ENCODE peak calls at places on chromosomes 5 and 9, in four cellular contexts. P is effector memory CD8-positive, alpha-beta T cell; R is iris pigment epithelial cell; T is NCI-H69. N is an unnamed sample.

GRCh38 chr9:126549246-126550006 is 64.3 kb upstream of the LMX1B start:
- DNase-seq in R (no peak), P (no peak), T (no peak), N (no peak)

GRCh38 chr9:120917989-120918630 is 8.5 kb downstream of the TRAF1 start:
- DNase-seq in R (no peak), T (no peak), P (no peak), N (no peak)

GRCh38 chr5:173772407-173773059 is 115.6 kb upstream of the CPEB4 start:
- DNase-seq in T (peak), P (no peak), R (peak), N (peak)

GRCh38 chr9:77640741-77641580 is 7.2 kb downstream of the GNA14 start:
- DNase-seq in R (no peak), P (no peak), T (no peak), N (no peak)

GRCh38 chr9:134218230-134218629 is 53.9 kb upstream of the RNU6ATAC start:
- DNase-seq in R (no peak), T (no peak), P (no peak), N (no peak)

GRCh38 chr5:52262844-52263243 is 524.9 kb upstream of the ITGA1 start:
- DNase-seq in P (no peak), R (no peak), T (peak), N (no peak)

GRCh38 chr5:141879941-141880738 is 1.9 kb upstream of the PCDH1 start:
- DNase-seq in T (no peak), R (no peak), P (no peak), N (no peak)

GRCh38 chr5:176447538-176447981 is 625 bp upstream of the FAF2 start:
- DNase-seq in T (peak), R (no peak), P (peak), N (no peak)

GRCh38 chr5:35009059-35009458 is 38.7 kb downstream of the AGXT2 start:
- DNase-seq in P (no peak), R (no peak), T (no peak), N (peak)

GRCh38 chr5:160083012-160083436 is 36.2 kb downstream of the PWWP2A start:
- DNase-seq in R (peak), P (no peak), T (no peak), N (peak)

GRCh38 chr9:136144450-136144849 is 25.8 kb upstream of the TMEM250 start:
- DNase-seq in T (no peak), P (no peak), R (no peak), N (no peak)

GRCh38 chr9:76688471-76689238 is 75.6 kb upstream of the PCA3 start:
- DNase-seq in P (no peak), T (peak), R (peak), N (peak)

GRCh38 chr9:114140850-114141249 is 14.5 kb upstream of the COL27A1 start:
- DNase-seq in T (no peak), R (no peak), P (no peak), N (no peak)

GRCh38 chr5:180832638-180833068 is 28.4 kb downstream of the ZFP62 start:
- DNase-seq in T (no peak), P (peak), R (no peak), N (no peak)

GRCh38 chr5:66002415-66002814 is 76.0 kb downstream of the ERBIN start:
- DNase-seq in R (no peak), P (no peak), T (no peak), N (no peak)

GRCh38 chr9:96877269-96877668 is 23.0 kb upstream of the ZNF782 start:
- DNase-seq in P (no peak), T (no peak), R (peak), N (no peak)

N was measured in amniotic epithelial cell.